ENCODE peak calls at places on chromosomes 6 and 20, in seven cellular contexts. M, U, B, K, C, A and F are unnamed samples.

GRCh38 chr6:69408886-69409285 is 387.9 kb downstream of the LMBRD1 start:
- DNase-seq in B (no peak), C (no peak), M (no peak), A (no peak), U (no peak), K (no peak), F (no peak)

GRCh38 chr6:156449128-156449527 is 328.1 kb upstream of the ARID1B start:
- DNase-seq in C (no peak), B (no peak), K (no peak), M (no peak), A (no peak), U (no peak), F (no peak)

GRCh38 chr6:33761922-33762629 is 15.4 kb upstream of the IP6K3 start:
- DNase-seq in C (peak; percentile 88), K (peak; percentile 44), M (peak; percentile 50), B (peak; percentile 68), A (no peak), U (no peak), F (no peak)

GRCh38 chr6:11207199-11207968 is 25.1 kb downstream of the NEDD9 start:
- DNase-seq in A (peak; percentile 39), M (peak; percentile 98), B (peak; percentile 98), U (no peak), C (no peak), K (peak; percentile 37), F (no peak)

GRCh38 chr6:46677314-46677654 is 10.4 kb upstream of the TDRD6 start:
- DNase-seq in U (no peak), A (no peak), K (no peak), M (no peak), C (no peak), B (no peak), F (no peak)

GRCh38 chr6:170178266-170178560 is 112.7 kb downstream of the DLL1 start:
- DNase-seq in M (no peak), B (no peak), U (no peak), A (no peak), C (no peak), K (no peak), F (no peak)

GRCh38 chr6:163415620-163416379 is 1.3 kb downstream of the QKI start:
- DNase-seq in K (peak; percentile 30), C (peak; percentile 79), A (no peak), B (peak; percentile 66), U (peak; percentile 53), M (no peak), F (no peak)

GRCh38 chr20:20931632-20932031 is 174.5 kb downstream of the LINC00237 start:
- DNase-seq in C (no peak), B (no peak), M (no peak), A (no peak), K (no peak), U (no peak), F (no peak)

GRCh38 chr6:43803783-43804549 is 34.0 kb downstream of the VEGFA start:
- DNase-seq in M (peak; percentile 88), K (no peak), C (no peak), A (peak; percentile 22), U (no peak), B (no peak), F (no peak)

GRCh38 chr6:524803-525202 is 132.1 kb downstream of the HUS1B start:
- DNase-seq in M (no peak), K (no peak), B (no peak), C (no peak), U (no peak), A (no peak), F (peak; percentile 21)

GRCh38 chr6:132063738-132064137 is 112.6 kb upstream of the CCN2 start:
- DNase-seq in B (peak; percentile 57), U (no peak), C (no peak), K (no peak), A (peak; percentile 80), M (peak; percentile 33), F (no peak)

GRCh38 chr6:167855825-167856425 is 29.2 kb downstream of the AFDN start:
- DNase-seq in A (peak; percentile 19), K (no peak), C (no peak), U (no peak), B (peak; percentile 95), M (peak; percentile 35), F (no peak)

GRCh38 chr6:155397172-155397705 is 58.4 kb downstream of the NOX3 start:
- DNase-seq in U (no peak), M (no peak), C (no peak), K (no peak), B (no peak), A (no peak), F (no peak)

GRCh38 chr20:9626357-9626756 is 112.0 kb downstream of the LAMP5 start:
- DNase-seq in A (no peak), M (peak; percentile 52), K (no peak), B (no peak), C (no peak), U (no peak), F (no peak)

GRCh38 chr6:38080889-38081288 is 261.4 kb downstream of the ZFAND3 start:
- DNase-seq in B (peak; percentile 30), C (no peak), U (no peak), M (peak; percentile 79), K (no peak), A (no peak), F (no peak)

DNA sequence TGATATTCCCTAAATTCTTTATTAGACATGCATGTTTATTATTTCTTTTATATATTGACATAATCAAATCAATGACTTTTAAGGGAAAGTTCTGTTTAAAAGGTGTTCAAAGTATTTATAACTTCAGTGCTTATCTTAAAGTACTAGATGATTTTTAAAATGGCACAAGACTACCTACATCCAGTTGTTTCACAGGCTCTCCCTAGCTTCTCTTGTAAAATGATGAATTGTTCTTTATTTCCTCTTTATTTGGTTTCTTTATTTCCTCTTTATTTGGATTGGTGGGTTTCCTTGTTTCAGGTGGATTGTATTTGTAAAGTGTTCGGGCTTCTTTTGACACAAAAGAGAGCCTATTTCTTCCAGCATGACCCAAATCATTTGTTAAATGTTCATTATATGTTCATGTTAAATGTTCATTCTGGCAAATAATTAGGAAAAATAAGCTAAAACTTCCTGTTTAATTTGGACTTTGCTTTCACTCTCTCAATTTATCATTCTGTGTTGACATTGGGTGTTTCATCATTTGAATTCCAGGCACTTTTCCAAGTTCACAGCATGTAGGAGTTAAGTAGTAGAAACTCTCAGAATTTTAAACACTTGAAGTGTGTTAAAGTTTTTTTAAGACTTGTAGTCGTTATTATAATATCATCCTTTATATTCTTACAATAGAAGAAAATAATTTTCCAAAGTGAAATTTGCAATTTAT is 24.6 kb downstream of the MLIP start:
- DNase-seq in B (peak; percentile 79), A (no peak), C (no peak), U (no peak), K (no peak), M (no peak), F (no peak)
- H3K27ac ChIP-seq in B (no peak overlapping the region), A (no peak overlapping the region), C (peak overlapping the region; percentile 10), U (no peak overlapping the region), K (no peak overlapping the region), M (no peak overlapping the region), F (no peak overlapping the region)

GRCh38 chr6:135937126-135937525 is 85.6 kb downstream of the PDE7B start:
- DNase-seq in U (no peak), B (no peak), M (no peak), C (no peak), K (no peak), A (no peak), F (no peak)

GRCh38 chr6:135936606-135937005 is 85.1 kb downstream of the PDE7B start:
- DNase-seq in B (peak; percentile 97), K (no peak), U (no peak), A (no peak), C (no peak), M (peak; percentile 66), F (no peak)

GRCh38 chr6:135939216-135939610 is 87.7 kb downstream of the PDE7B start:
- DNase-seq in M (no peak), A (no peak), K (peak; percentile 40), U (no peak), B (peak; percentile 36), C (no peak), F (no peak)

GRCh38 chr6:135938588-135939215 is 87.2 kb downstream of the PDE7B start:
- DNase-seq in B (peak; percentile 68), U (no peak), A (no peak), C (no peak), M (no peak), K (peak; percentile 35), F (no peak)

GRCh38 chr6:135935951-135936601 is 84.6 kb downstream of the PDE7B start:
- DNase-seq in M (peak; percentile 54), B (peak; percentile 82), K (no peak), U (no peak), A (no peak), C (no peak), F (no peak)
- H3K27ac ChIP-seq in M (no peak overlapping the region), B (peak overlapping the region; percentile 88), K (peak overlapping the region; percentile 86), U (no peak overlapping the region), A (no peak overlapping the region), C (peak overlapping the region; percentile 33), F (no peak overlapping the region)

GRCh38 chr20:63826753-63827152 is 4.3 kb downstream of the ZBTB46 start:
- DNase-seq in A (no peak), U (no peak), B (no peak), K (no peak), M (peak; percentile 24), C (no peak), F (no peak)

GRCh38 chr20:63828545-63828944 is 2.5 kb downstream of the ZBTB46 start:
- DNase-seq in K (no peak), M (no peak), B (no peak), U (no peak), A (no peak), C (no peak), F (no peak)

GRCh38 chr20:63828124-63828523 is 2.9 kb downstream of the ZBTB46 start:
- DNase-seq in K (no peak), B (no peak), M (no peak), A (no peak), U (no peak), C (no peak), F (no peak)

GRCh38 chr20:63823691-63824311 is 7.3 kb downstream of the ZBTB46 start:
- DNase-seq in C (no peak), K (no peak), U (no peak), M (no peak), A (no peak), B (no peak), F (no peak)

GRCh38 chr20:63825331-63826118 is 5.5 kb downstream of the ZBTB46 start:
- DNase-seq in B (no peak), M (peak; percentile 30), K (no peak), A (no peak), C (no peak), U (no peak), F (no peak)
- H3K27ac ChIP-seq in B (no peak overlapping the region), M (no peak overlapping the region), K (no peak overlapping the region), A (no peak overlapping the region), C (no peak overlapping the region), U (no peak overlapping the region), F (no peak overlapping the region)

GRCh38 chr6:14763139-14763538 is 482.7 kb upstream of the JARID2 start:
- DNase-seq in U (no peak), M (no peak), C (no peak), K (no peak), B (peak; percentile 74), A (no peak), F (no peak)
- H3K27ac ChIP-seq in U (no peak overlapping the region), M (no peak overlapping the region), C (no peak overlapping the region), K (no peak overlapping the region), B (peak overlapping the region; percentile 41), A (no peak overlapping the region), F (no peak overlapping the region)

GRCh38 chr6:41371461-41371991 is 36.1 kb downstream of the NCR2 start:
- DNase-seq in C (peak; percentile 73), M (no peak), A (no peak), K (peak; percentile 40), B (peak; percentile 40), U (no peak), F (no peak)
- H3K27ac ChIP-seq in C (no peak overlapping the region), M (no peak overlapping the region), A (no peak overlapping the region), K (no peak overlapping the region), B (no peak overlapping the region), U (no peak overlapping the region), F (no peak overlapping the region)